ENCODE peak calls at places on chromosome 1, in five cellular contexts. Q, D, P, O and E are unnamed samples.

GRCh38 chr1:218209351-218209861 is 75.7 kb upstream of the RRP15 start:
- DNase-seq in P (peak), D (no peak), O (peak), Q (no peak), E (no peak)

GRCh38 chr1:178055093-178055492 is 38.8 kb upstream of the RASAL2 start:
- DNase-seq in O (no peak), D (peak), Q (peak), P (peak), E (no peak)

GRCh38 chr1:169107673-169108160 is 1.2 kb downstream of the ATP1B1 start:
- DNase-seq in Q (no peak), O (peak), P (peak), D (no peak), E (no peak)

GRCh38 chr1:12544992-12545391 is 73.0 kb downstream of the DHRS3 start:
- DNase-seq in Q (no peak), O (no peak), D (no peak), P (no peak), E (no peak)

GRCh38 chr1:95254959-95255358 is 20.9 kb downstream of the RWDD3 start:
- DNase-seq in Q (no peak), O (no peak), D (no peak), P (no peak), E (no peak)

GRCh38 chr1:164591858-164592257 is 32.9 kb downstream of the PBX1 start:
- DNase-seq in P (peak), Q (peak), D (no peak), O (peak), E (no peak)

GRCh38 chr1:227765261-227766014 is 30.2 kb downstream of the SNAP47 start:
- DNase-seq in P (no peak), Q (no peak), O (no peak), D (no peak), E (no peak)

GRCh38 chr1:998905-999796 is 746 bp downstream of the HES4 start:
- DNase-seq in P (peak), D (no peak), O (peak), Q (peak), E (no peak)

GRCh38 chr1:22471078-22471477 is 19.4 kb downstream of the ZBTB40 start:
- DNase-seq in P (peak), D (no peak), Q (no peak), O (peak), E (no peak)

GRCh38 chr1:43853161-43853921 is 80.3 kb upstream of the ARTN start:
- DNase-seq in Q (peak), P (peak), O (peak), D (peak), E (peak)

GRCh38 chr1:32521165-32521564 is 18.1 kb upstream of the ZBTB8A start:
- DNase-seq in Q (no peak), P (no peak), D (no peak), O (no peak), E (no peak)

GRCh38 chr1:21926814-21927530 is 10.1 kb downstream of the HSPG2 start:
- DNase-seq in D (no peak), Q (no peak), P (peak), O (peak), E (no peak)

GRCh38 chr1:199684686-199685273 is 342.7 kb upstream of the NR5A2 start:
- DNase-seq in P (peak), O (peak), D (peak), Q (peak), E (peak)

GRCh38 chr1:196063307-196063706 is 544.9 kb downstream of the KCNT2 start:
- DNase-seq in D (no peak), O (peak), Q (no peak), P (peak), E (no peak)

GRCh38 chr1:40662864-40663263 is 2.6 kb downstream of the RIMS3 start:
- DNase-seq in O (no peak), P (no peak), Q (no peak), D (no peak), E (no peak)

GRCh38 chr1:25257176-25257575 is 9.9 kb upstream of the RSRP1 start:
- DNase-seq in O (no peak), D (no peak), Q (no peak), P (no peak), E (no peak)

GRCh38 chr1:118333601-118334241 is 148.7 kb upstream of the SPAG17 start:
- DNase-seq in Q (peak), O (no peak), D (no peak), P (no peak), E (no peak)

GRCh38 chr1:169099561-169099960 is 6.9 kb upstream of the ATP1B1 start:
- DNase-seq in P (no peak), D (no peak), Q (no peak), O (no peak), E (no peak)

GRCh38 chr1:89953072-89953626 is 41.8 kb upstream of the ZNF326 start:
- DNase-seq in O (peak), P (peak), D (no peak), Q (peak), E (no peak)

GRCh38 chr1:93676424-93676823 is 5.2 kb downstream of the BCAR3 start:
- DNase-seq in Q (no peak), O (peak), D (no peak), P (peak), E (no peak)

GRCh38 chr1:54117815-54118563 is 34.8 kb downstream of the CDCP2 start:
- DNase-seq in P (peak), Q (no peak), D (no peak), O (no peak), E (no peak)

GRCh38 chr1:109319114-109319513 is 12.3 kb upstream of the MYBPHL start:
- DNase-seq in P (no peak), D (no peak), O (no peak), Q (peak), E (no peak)

GRCh38 chr1:226029568-226030225 is 30.6 kb upstream of the SDE2 start:
- DNase-seq in Q (no peak), D (no peak), O (no peak), P (no peak), E (no peak)

GRCh38 chr1:17289756-17290155 is 18.2 kb upstream of the PADI4 start:
- DNase-seq in D (no peak), O (peak), P (peak), Q (no peak), E (no peak)

GRCh38 chr1:64948905-64949833 is 17.2 kb downstream of the JAK1 start:
- DNase-seq in O (no peak), P (peak), Q (no peak), D (peak), E (no peak)

GRCh38 chr1:216632980-216633379 is 90.2 kb downstream of the ESRRG start:
- DNase-seq in P (no peak), O (no peak), D (no peak), Q (no peak), E (no peak)

GRCh38 chr1:242432491-242433095 is 91.9 kb downstream of the PLD5 start:
- DNase-seq in D (no peak), O (no peak), P (no peak), Q (no peak), E (no peak)

GRCh38 chr1:1678581-1679380 is 13.8 kb downstream of the SLC35E2B start:
- DNase-seq in P (peak), O (no peak), D (no peak), Q (peak), E (no peak)

GRCh38 chr1:236907205-236907604 is 97.0 kb downstream of the MT1HL1 start:
- DNase-seq in Q (no peak), P (no peak), D (no peak), O (no peak), E (no peak)

GRCh38 chr1:180154325-180155201 is at the start of gene QSOX1:
- DNase-seq in Q (peak), D (peak), P (peak), O (peak), E (peak)

GRCh38 chr1:154466879-154467767 is 34.9 kb upstream of the TDRD10 start:
- DNase-seq in P (peak), O (peak), D (no peak), Q (peak), E (no peak)

GRCh38 chr1:17046043-17046657 is 7.7 kb downstream of the SDHB start:
- DNase-seq in Q (no peak), D (no peak), P (peak), O (peak), E (no peak)

GRCh38 chr1:186958520-186958919 is 129.8 kb downstream of the PLA2G4A start:
- DNase-seq in D (no peak), P (peak), Q (no peak), O (peak), E (no peak)

GRCh38 chr1:223147858-223148257 is 4.8 kb upstream of the TLR5 start:
- DNase-seq in Q (no peak), P (no peak), D (no peak), O (no peak), E (no peak)

GRCh38 chr1:152630596-152630995 is 7.7 kb upstream of the LCE3A start:
- DNase-seq in D (no peak), P (no peak), Q (no peak), O (no peak), E (no peak)

GRCh38 chr1:165395522-165396300 is 39.2 kb upstream of the LMX1A start:
- DNase-seq in P (no peak), D (no peak), Q (no peak), O (no peak), E (no peak)

GRCh38 chr1:2152914-2153313 is 41.7 kb downstream of the FAAP20 start:
- DNase-seq in O (no peak), Q (no peak), P (no peak), D (no peak), E (no peak)